ENCODE peak calls at places on chromosomes 7 and 10, in seven cellular contexts. C is hepatocyte; N is breast epithelium; F is heart left ventricle; W is cardiac muscle cell; U is body of pancreas; K is CD8-positive, alpha-beta T cell. Y is an unnamed sample.

GRCh38 chr7:2819161-2819953 is 24.8 kb downstream of the GNA12 start:
- DNase-seq in N (no peak), U (no peak), K (no peak), F (no peak), C (no peak), W (no peak), Y (no peak)

GRCh38 chr7:83594076-83594475 is 54.9 kb downstream of the SEMA3E start:
- DNase-seq in N (no peak), C (no peak), F (no peak), W (no peak), U (peak; percentile 10), K (no peak), Y (no peak)

GRCh38 chr10:133030791-133031190 is 56.9 kb upstream of the ADGRA1 start:
- DNase-seq in F (no peak), W (peak; percentile 38), K (no peak), U (peak; percentile 19), N (no peak), C (no peak), Y (no peak)

GRCh38 chr7:67738958-67739357 is 742.3 kb downstream of the TYW1 start:
- DNase-seq in K (no peak), C (peak; percentile 65), F (peak; percentile 32), U (peak; percentile 77), N (peak; percentile 31), W (no peak), Y (no peak)

GRCh38 chr10:1163204-1163660 is 107.0 kb downstream of the WDR37 start:
- DNase-seq in C (no peak), U (no peak), K (peak; percentile 25), W (no peak), F (no peak), N (no peak), Y (no peak)

GRCh38 chr7:45578022-45578421 is 3.9 kb downstream of the ADCY1 start:
- DNase-seq in C (no peak), K (no peak), N (no peak), W (no peak), U (no peak), F (no peak), Y (no peak)

GRCh38 chr10:105743343-105744056 is 1102.4 kb downstream of the SORCS3 start:
- DNase-seq in C (no peak), N (no peak), U (peak; percentile 56), F (peak; percentile 61), W (no peak), K (no peak), Y (no peak)

GRCh38 chr7:44678468-44679179 is 70.0 kb upstream of the ZMIZ2 start:
- DNase-seq in K (peak; percentile 29), C (peak; percentile 47), U (no peak), F (peak; percentile 50), W (no peak), N (peak; percentile 34), Y (no peak)

GRCh38 chr10:11870900-11871407 is 47.8 kb downstream of the PROSER2 start:
- DNase-seq in U (no peak), W (no peak), F (no peak), K (no peak), C (no peak), N (no peak), Y (no peak)

GRCh38 chr7:7114575-7115291 is 67.6 kb upstream of the C1GALT1 start:
- DNase-seq in U (peak; percentile 55), W (no peak), C (peak; percentile 30), F (no peak), K (no peak), N (no peak), Y (no peak)

GRCh38 chr10:131841669-131842139 is 59.1 kb upstream of the PPP2R2D start:
- DNase-seq in K (no peak), F (peak; percentile 4), U (no peak), C (no peak), W (no peak), N (no peak), Y (no peak)

GRCh38 chr7:1725766-1726630 is 55.9 kb downstream of the ELFN1 start:
- DNase-seq in K (no peak), N (no peak), C (no peak), W (no peak), F (peak; percentile 40), U (no peak), Y (no peak)

GRCh38 chr10:97599272-97599619 is 9.7 kb downstream of the C10orf62 start:
- DNase-seq in F (no peak), W (no peak), N (no peak), C (no peak), K (no peak), U (no peak), Y (no peak)

GRCh38 chr10:6115824-6116350 is 27.1 kb downstream of the RBM17 start:
- DNase-seq in C (no peak), W (no peak), N (no peak), F (no peak), U (no peak), K (no peak), Y (no peak)

GRCh38 chr10:6116806-6117205 is 28.0 kb downstream of the RBM17 start:
- DNase-seq in F (no peak), C (no peak), N (no peak), U (no peak), W (peak; percentile 72), K (no peak), Y (no peak)

GRCh38 chr10:6114299-6114698 is 25.5 kb downstream of the RBM17 start:
- DNase-seq in W (no peak), F (no peak), U (no peak), K (no peak), N (no peak), C (no peak), Y (no peak)

GRCh38 chr10:6115411-6115800 is 26.6 kb downstream of the RBM17 start:
- DNase-seq in N (no peak), K (no peak), U (no peak), F (no peak), W (no peak), C (no peak), Y (no peak)

DNA sequence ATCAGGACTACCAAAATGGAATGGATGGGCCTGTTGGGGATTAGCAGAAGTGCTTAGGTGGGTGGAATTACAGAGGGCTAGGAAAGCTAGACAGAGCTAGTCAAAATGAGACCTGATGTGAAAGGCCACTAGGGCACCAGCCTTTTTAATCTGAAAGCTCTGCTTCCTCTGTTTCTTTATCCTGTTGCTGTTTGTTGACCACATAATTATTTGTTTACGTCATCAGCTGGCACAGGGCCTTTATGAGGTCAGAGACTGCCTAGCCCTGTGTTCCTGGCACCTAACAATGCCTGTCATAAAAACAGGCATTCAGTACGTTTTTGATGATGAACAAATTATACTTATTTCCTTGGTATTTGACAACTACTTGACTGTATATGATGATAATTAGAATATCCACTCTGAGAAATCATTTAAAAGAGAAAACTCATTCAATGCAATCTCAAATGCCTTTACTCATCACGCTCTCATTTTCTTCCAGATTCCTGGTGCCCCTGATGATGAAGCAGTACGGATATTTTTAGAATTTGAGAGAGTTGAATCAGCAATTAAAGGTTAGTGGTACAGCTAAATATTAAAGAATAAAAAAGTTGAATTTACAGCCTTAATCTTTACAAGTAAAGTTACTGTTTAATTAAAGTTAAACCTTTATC is 26.1 kb downstream of the RBM17 start:
- DNase-seq in C (no peak), W (no peak), U (peak; percentile 45), N (no peak), K (no peak), F (no peak), Y (no peak)
- H3K36me3 ChIP-seq in C (peaks cover 3% of the 10 kb centered on the region), W (peaks cover 48% of the 10 kb centered on the region), U (no peaks in the 10 kb centered on the region), N (peaks cover 13% of the 10 kb centered on the region), K (peaks cover 43% of the 10 kb centered on the region), F (peaks cover 73% of the 10 kb centered on the region), Y (peaks cover 49% of the 10 kb centered on the region)

GRCh38 chr10:103204353-103205255 is 11.5 kb upstream of the NT5C2 start:
- DNase-seq in C (peak; percentile 11), K (no peak), W (no peak), U (peak; percentile 23), N (no peak), F (no peak), Y (no peak)
- H3K4me3 ChIP-seq in C (no peak overlapping the region), K (no peak overlapping the region), W (no peak overlapping the region), U (no peak overlapping the region), N (no peak overlapping the region), F (no peak overlapping the region), Y (no peak overlapping the region)

GRCh38 chr10:43043342-43043772 is 33.5 kb upstream of the RET start:
- DNase-seq in F (no peak), W (no peak), K (peak; percentile 21), U (no peak), N (peak; percentile 5), C (no peak), Y (no peak)
- H3K4me1 ChIP-seq in F (no peaks in the 10 kb centered on the region), W (no peaks in the 10 kb centered on the region), K (no peaks in the 10 kb centered on the region), U (no peaks in the 10 kb centered on the region), N (no peaks in the 10 kb centered on the region), C (peaks cover 2% of the 10 kb centered on the region), Y (no peaks in the 10 kb centered on the region)

DNA sequence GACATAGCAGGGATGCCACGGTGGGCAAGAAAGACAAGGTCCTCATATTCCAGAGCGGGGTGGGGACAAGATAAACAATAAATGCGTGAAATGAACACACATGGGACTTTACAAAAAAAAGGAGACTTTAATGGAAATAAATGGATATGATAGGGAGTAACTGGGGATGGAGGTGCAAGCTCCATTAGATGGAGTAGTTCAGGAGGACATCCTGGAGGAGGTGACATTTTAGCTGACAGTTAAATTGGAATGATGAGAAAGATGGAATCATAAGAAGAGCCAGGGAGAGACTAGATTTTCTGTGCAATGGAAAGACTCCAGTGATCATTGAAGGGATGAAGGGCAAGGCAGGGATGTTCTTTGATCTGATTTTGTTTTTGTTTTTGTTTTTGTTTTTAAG is 83.6 kb upstream of the MYL10 start:
- DNase-seq in F (no peak), W (no peak), C (no peak), K (no peak), U (no peak), N (no peak), Y (no peak)
- H3K36me3 ChIP-seq in F (no peaks in the 10 kb centered on the region), W (no peaks in the 10 kb centered on the region), C (no peaks in the 10 kb centered on the region), K (no peaks in the 10 kb centered on the region), U (no peaks in the 10 kb centered on the region), N (no peaks in the 10 kb centered on the region), Y (no peaks in the 10 kb centered on the region)

Y was measured in effector memory CD4-positive, alpha-beta T cell.